ENCODE peak calls at places on chromosomes 13 and 19, in five cellular contexts. One of them, this sample, is unnamed.

GRCh38 chr13:114136576-114136975 is 4.2 kb upstream of the RASA3 start:
- DNase-seq in glomerular endothelial cell: no peak
- DNase-seq in stimulated activated CD8-positive, alpha-beta memory T cell treated with anti-CD3 and anti-CD28 coated beads, Interleukin-7, amount 100 ng/mL, for 1 hour: no peak
- DNase-seq in NCI-H748 treated with DMSO at 0.1 percent for 48 hours: no peak
- DNase-seq in amniotic stem cell: no peak
- DNase-seq in this sample: peak

GRCh38 chr13:21014666-21015170 is 46.7 kb downstream of the LATS2 start:
- DNase-seq in NCI-H748 treated with DMSO at 0.1 percent for 48 hours: no peak
- DNase-seq in amniotic stem cell: peak
- DNase-seq in glomerular endothelial cell: no peak
- DNase-seq in stimulated activated CD8-positive, alpha-beta memory T cell treated with anti-CD3 and anti-CD28 coated beads, Interleukin-7, amount 100 ng/mL, for 1 hour: no peak
- DNase-seq in this sample: peak

GRCh38 chr19:49210108-49210900 is 52.7 kb downstream of the TRPM4 start:
- DNase-seq in stimulated activated CD8-positive, alpha-beta memory T cell treated with anti-CD3 and anti-CD28 coated beads, Interleukin-7, amount 100 ng/mL, for 1 hour: no peak
- DNase-seq in glomerular endothelial cell: no peak
- DNase-seq in NCI-H748 treated with DMSO at 0.1 percent for 48 hours: no peak
- DNase-seq in amniotic stem cell: no peak
- DNase-seq in this sample: peak

GRCh38 chr13:41587490-41587889 is 130.1 kb downstream of the RGCC start:
- DNase-seq in amniotic stem cell: no peak
- DNase-seq in NCI-H748 treated with DMSO at 0.1 percent for 48 hours: no peak
- DNase-seq in glomerular endothelial cell: no peak
- DNase-seq in stimulated activated CD8-positive, alpha-beta memory T cell treated with anti-CD3 and anti-CD28 coated beads, Interleukin-7, amount 100 ng/mL, for 1 hour: peak
- DNase-seq in this sample: no peak

GRCh38 chr13:92896842-92897241 is 329.8 kb upstream of the GPC6 start:
- DNase-seq in NCI-H748 treated with DMSO at 0.1 percent for 48 hours: peak
- DNase-seq in glomerular endothelial cell: no peak
- DNase-seq in amniotic stem cell: no peak
- DNase-seq in stimulated activated CD8-positive, alpha-beta memory T cell treated with anti-CD3 and anti-CD28 coated beads, Interleukin-7, amount 100 ng/mL, for 1 hour: no peak
- DNase-seq in this sample: no peak

GRCh38 chr19:10289836-10290438 is at the start of gene ICAM5:
- DNase-seq in glomerular endothelial cell: no peak
- DNase-seq in stimulated activated CD8-positive, alpha-beta memory T cell treated with anti-CD3 and anti-CD28 coated beads, Interleukin-7, amount 100 ng/mL, for 1 hour: no peak
- DNase-seq in NCI-H748 treated with DMSO at 0.1 percent for 48 hours: no peak
- DNase-seq in amniotic stem cell: no peak
- DNase-seq in this sample: peak

GRCh38 chr13:52846567-52847321 is 1.7 kb downstream of the PCDH8 start:
- DNase-seq in NCI-H748 treated with DMSO at 0.1 percent for 48 hours: no peak
- DNase-seq in amniotic stem cell: no peak
- DNase-seq in stimulated activated CD8-positive, alpha-beta memory T cell treated with anti-CD3 and anti-CD28 coated beads, Interleukin-7, amount 100 ng/mL, for 1 hour: no peak
- DNase-seq in glomerular endothelial cell: no peak
- DNase-seq in this sample: peak

GRCh38 chr19:56837492-56837891 is 3.0 kb downstream of the PEG3 start:
- DNase-seq in NCI-H748 treated with DMSO at 0.1 percent for 48 hours: no peak
- DNase-seq in amniotic stem cell: no peak
- DNase-seq in glomerular endothelial cell: no peak
- DNase-seq in stimulated activated CD8-positive, alpha-beta memory T cell treated with anti-CD3 and anti-CD28 coated beads, Interleukin-7, amount 100 ng/mL, for 1 hour: no peak
- DNase-seq in this sample: peak

GRCh38 chr13:41494202-41494601 is 36.9 kb downstream of the RGCC start:
- DNase-seq in glomerular endothelial cell: no peak
- DNase-seq in NCI-H748 treated with DMSO at 0.1 percent for 48 hours: no peak
- DNase-seq in stimulated activated CD8-positive, alpha-beta memory T cell treated with anti-CD3 and anti-CD28 coated beads, Interleukin-7, amount 100 ng/mL, for 1 hour: no peak
- DNase-seq in amniotic stem cell: no peak
- DNase-seq in this sample: no peak

GRCh38 chr13:98147521-98147920 is 4.6 kb downstream of the FARP1 start:
- DNase-seq in stimulated activated CD8-positive, alpha-beta memory T cell treated with anti-CD3 and anti-CD28 coated beads, Interleukin-7, amount 100 ng/mL, for 1 hour: no peak
- DNase-seq in glomerular endothelial cell: no peak
- DNase-seq in NCI-H748 treated with DMSO at 0.1 percent for 48 hours: no peak
- DNase-seq in amniotic stem cell: no peak
- DNase-seq in this sample: no peak

GRCh38 chr19:752652-753517 is 2.0 kb downstream of the MISP start:
- DNase-seq in stimulated activated CD8-positive, alpha-beta memory T cell treated with anti-CD3 and anti-CD28 coated beads, Interleukin-7, amount 100 ng/mL, for 1 hour: no peak
- DNase-seq in amniotic stem cell: peak
- DNase-seq in NCI-H748 treated with DMSO at 0.1 percent for 48 hours: no peak
- DNase-seq in glomerular endothelial cell: no peak
- DNase-seq in this sample: peak

GRCh38 chr19:10737680-10738079 is 19.8 kb downstream of the DNM2 start:
- DNase-seq in stimulated activated CD8-positive, alpha-beta memory T cell treated with anti-CD3 and anti-CD28 coated beads, Interleukin-7, amount 100 ng/mL, for 1 hour: no peak
- DNase-seq in glomerular endothelial cell: no peak
- DNase-seq in amniotic stem cell: no peak
- DNase-seq in NCI-H748 treated with DMSO at 0.1 percent for 48 hours: no peak
- DNase-seq in this sample: no peak

GRCh38 chr13:43021926-43022670 is 1.3 kb upstream of the DNAJC15 start:
- DNase-seq in amniotic stem cell: no peak
- DNase-seq in stimulated activated CD8-positive, alpha-beta memory T cell treated with anti-CD3 and anti-CD28 coated beads, Interleukin-7, amount 100 ng/mL, for 1 hour: no peak
- DNase-seq in glomerular endothelial cell: no peak
- DNase-seq in NCI-H748 treated with DMSO at 0.1 percent for 48 hours: no peak
- DNase-seq in this sample: no peak

GRCh38 chr19:14758816-14759215 is 19.5 kb downstream of the ADGRE2 start:
- DNase-seq in amniotic stem cell: no peak
- DNase-seq in NCI-H748 treated with DMSO at 0.1 percent for 48 hours: peak
- DNase-seq in stimulated activated CD8-positive, alpha-beta memory T cell treated with anti-CD3 and anti-CD28 coated beads, Interleukin-7, amount 100 ng/mL, for 1 hour: no peak
- DNase-seq in glomerular endothelial cell: no peak
- DNase-seq in this sample: peak

GRCh38 chr13:86585826-86586225 is 786.6 kb upstream of the SLITRK6 start:
- DNase-seq in NCI-H748 treated with DMSO at 0.1 percent for 48 hours: no peak
- DNase-seq in amniotic stem cell: no peak
- DNase-seq in stimulated activated CD8-positive, alpha-beta memory T cell treated with anti-CD3 and anti-CD28 coated beads, Interleukin-7, amount 100 ng/mL, for 1 hour: no peak
- DNase-seq in glomerular endothelial cell: no peak
- DNase-seq in this sample: no peak

GRCh38 chr19:7385062-7385461 is 36.3 kb downstream of the ARHGEF18 start:
- DNase-seq in NCI-H748 treated with DMSO at 0.1 percent for 48 hours: no peak
- DNase-seq in stimulated activated CD8-positive, alpha-beta memory T cell treated with anti-CD3 and anti-CD28 coated beads, Interleukin-7, amount 100 ng/mL, for 1 hour: no peak
- DNase-seq in amniotic stem cell: no peak
- DNase-seq in glomerular endothelial cell: no peak
- DNase-seq in this sample: no peak

GRCh38 chr19:42099336-42099925 is 23.5 kb downstream of the ZNF574 start:
- DNase-seq in stimulated activated CD8-positive, alpha-beta memory T cell treated with anti-CD3 and anti-CD28 coated beads, Interleukin-7, amount 100 ng/mL, for 1 hour: no peak
- DNase-seq in glomerular endothelial cell: no peak
- DNase-seq in amniotic stem cell: no peak
- DNase-seq in NCI-H748 treated with DMSO at 0.1 percent for 48 hours: no peak
- DNase-seq in this sample: no peak

GRCh38 chr19:56983148-56983547 is 136.6 kb upstream of the USP29 start:
- DNase-seq in NCI-H748 treated with DMSO at 0.1 percent for 48 hours: no peak
- DNase-seq in glomerular endothelial cell: no peak
- DNase-seq in amniotic stem cell: no peak
- DNase-seq in stimulated activated CD8-positive, alpha-beta memory T cell treated with anti-CD3 and anti-CD28 coated beads, Interleukin-7, amount 100 ng/mL, for 1 hour: no peak
- DNase-seq in this sample: peak

GRCh38 chr19:5046339-5047039 is 77.6 kb downstream of the KDM4B start:
- DNase-seq in glomerular endothelial cell: no peak
- DNase-seq in stimulated activated CD8-positive, alpha-beta memory T cell treated with anti-CD3 and anti-CD28 coated beads, Interleukin-7, amount 100 ng/mL, for 1 hour: no peak
- DNase-seq in amniotic stem cell: no peak
- DNase-seq in NCI-H748 treated with DMSO at 0.1 percent for 48 hours: peak
- DNase-seq in this sample: no peak

GRCh38 chr13:114248011-114248410 is 13.3 kb downstream of the CDC16 start:
- DNase-seq in glomerular endothelial cell: no peak
- DNase-seq in stimulated activated CD8-positive, alpha-beta memory T cell treated with anti-CD3 and anti-CD28 coated beads, Interleukin-7, amount 100 ng/mL, for 1 hour: no peak
- DNase-seq in NCI-H748 treated with DMSO at 0.1 percent for 48 hours: no peak
- DNase-seq in amniotic stem cell: no peak
- DNase-seq in this sample: no peak

GRCh38 chr13:111247552-111247951 is 72.9 kb upstream of the TEX29 start:
- DNase-seq in stimulated activated CD8-positive, alpha-beta memory T cell treated with anti-CD3 and anti-CD28 coated beads, Interleukin-7, amount 100 ng/mL, for 1 hour: no peak
- DNase-seq in NCI-H748 treated with DMSO at 0.1 percent for 48 hours: no peak
- DNase-seq in glomerular endothelial cell: no peak
- DNase-seq in amniotic stem cell: no peak
- DNase-seq in this sample: no peak

GRCh38 chr19:17680235-17680722 is 7.9 kb downstream of the UNC13A start:
- DNase-seq in stimulated activated CD8-positive, alpha-beta memory T cell treated with anti-CD3 and anti-CD28 coated beads, Interleukin-7, amount 100 ng/mL, for 1 hour: peak
- DNase-seq in NCI-H748 treated with DMSO at 0.1 percent for 48 hours: no peak
- DNase-seq in glomerular endothelial cell: no peak
- DNase-seq in amniotic stem cell: no peak
- DNase-seq in this sample: peak

GRCh38 chr13:40345654-40346372 is 320.6 kb downstream of the FOXO1 start:
- DNase-seq in amniotic stem cell: no peak
- DNase-seq in NCI-H748 treated with DMSO at 0.1 percent for 48 hours: no peak
- DNase-seq in stimulated activated CD8-positive, alpha-beta memory T cell treated with anti-CD3 and anti-CD28 coated beads, Interleukin-7, amount 100 ng/mL, for 1 hour: no peak
- DNase-seq in glomerular endothelial cell: peak
- DNase-seq in this sample: no peak

GRCh38 chr13:107301724-107302374 is 733.9 kb upstream of the ARGLU1 start:
- DNase-seq in amniotic stem cell: no peak
- DNase-seq in glomerular endothelial cell: no peak
- DNase-seq in stimulated activated CD8-positive, alpha-beta memory T cell treated with anti-CD3 and anti-CD28 coated beads, Interleukin-7, amount 100 ng/mL, for 1 hour: no peak
- DNase-seq in NCI-H748 treated with DMSO at 0.1 percent for 48 hours: peak
- DNase-seq in this sample: no peak

GRCh38 chr19:6060600-6061391 is 49.5 kb downstream of the RFX2 start:
- DNase-seq in amniotic stem cell: no peak
- DNase-seq in stimulated activated CD8-positive, alpha-beta memory T cell treated with anti-CD3 and anti-CD28 coated beads, Interleukin-7, amount 100 ng/mL, for 1 hour: no peak
- DNase-seq in NCI-H748 treated with DMSO at 0.1 percent for 48 hours: no peak
- DNase-seq in glomerular endothelial cell: no peak
- DNase-seq in this sample: peak

GRCh38 chr13:89687066-89687465 is 1660.4 kb upstream of the MIR17HG start:
- DNase-seq in glomerular endothelial cell: no peak
- DNase-seq in stimulated activated CD8-positive, alpha-beta memory T cell treated with anti-CD3 and anti-CD28 coated beads, Interleukin-7, amount 100 ng/mL, for 1 hour: no peak
- DNase-seq in NCI-H748 treated with DMSO at 0.1 percent for 48 hours: no peak
- DNase-seq in amniotic stem cell: no peak
- DNase-seq in this sample: no peak

GRCh38 chr19:18262917-18263316 is 11.3 kb downstream of the IQCN start:
- DNase-seq in NCI-H748 treated with DMSO at 0.1 percent for 48 hours: no peak
- DNase-seq in stimulated activated CD8-positive, alpha-beta memory T cell treated with anti-CD3 and anti-CD28 coated beads, Interleukin-7, amount 100 ng/mL, for 1 hour: no peak
- DNase-seq in glomerular endothelial cell: no peak
- DNase-seq in amniotic stem cell: no peak
- DNase-seq in this sample: no peak

GRCh38 chr13:72555601-72556000 is 171.8 kb downstream of the MZT1 start:
- DNase-seq in glomerular endothelial cell: no peak
- DNase-seq in stimulated activated CD8-positive, alpha-beta memory T cell treated with anti-CD3 and anti-CD28 coated beads, Interleukin-7, amount 100 ng/mL, for 1 hour: no peak
- DNase-seq in NCI-H748 treated with DMSO at 0.1 percent for 48 hours: no peak
- DNase-seq in amniotic stem cell: no peak
- DNase-seq in this sample: no peak

GRCh38 chr13:106133025-106133424 is 402.4 kb downstream of the EFNB2 start:
- DNase-seq in NCI-H748 treated with DMSO at 0.1 percent for 48 hours: no peak
- DNase-seq in stimulated activated CD8-positive, alpha-beta memory T cell treated with anti-CD3 and anti-CD28 coated beads, Interleukin-7, amount 100 ng/mL, for 1 hour: no peak
- DNase-seq in amniotic stem cell: peak
- DNase-seq in glomerular endothelial cell: no peak
- DNase-seq in this sample: no peak

GRCh38 chr19:47273313-47274070 is 1.2 kb upstream of the INAFM1 start:
- DNase-seq in NCI-H748 treated with DMSO at 0.1 percent for 48 hours: peak
- DNase-seq in amniotic stem cell: peak
- DNase-seq in glomerular endothelial cell: no peak
- DNase-seq in stimulated activated CD8-positive, alpha-beta memory T cell treated with anti-CD3 and anti-CD28 coated beads, Interleukin-7, amount 100 ng/mL, for 1 hour: peak
- DNase-seq in this sample: peak

GRCh38 chr13:25860862-25861261 is 191.0 kb downstream of the SHISA2 start:
- DNase-seq in NCI-H748 treated with DMSO at 0.1 percent for 48 hours: no peak
- DNase-seq in amniotic stem cell: peak
- DNase-seq in glomerular endothelial cell: no peak
- DNase-seq in stimulated activated CD8-positive, alpha-beta memory T cell treated with anti-CD3 and anti-CD28 coated beads, Interleukin-7, amount 100 ng/mL, for 1 hour: no peak
- DNase-seq in this sample: no peak

GRCh38 chr19:12092065-12092867 is 27.7 kb downstream of the ZNF844 start:
- DNase-seq in glomerular endothelial cell: peak
- DNase-seq in NCI-H748 treated with DMSO at 0.1 percent for 48 hours: no peak
- DNase-seq in amniotic stem cell: peak
- DNase-seq in stimulated activated CD8-positive, alpha-beta memory T cell treated with anti-CD3 and anti-CD28 coated beads, Interleukin-7, amount 100 ng/mL, for 1 hour: peak
- DNase-seq in this sample: peak